ENCODE peak calls at places on chromosomes 13 and 19, in ten cellular contexts. One of them, this sample, is unnamed.

GRCh38 chr19:31707206-31707605 is 358.0 kb upstream of the TSHZ3 start:
- DNase-seq in tibial artery: no peak
- DNase-seq in neural progenitor cell: no peak
- DNase-seq in dorsolateral prefrontal cortex: no peak
- DNase-seq in pancreas: no peak
- DNase-seq in right atrium auricular region: no peak
- DNase-seq in AG10803: no peak
- DNase-seq in astrocyte: no peak
- DNase-seq in DND-41: no peak
- DNase-seq in heart left ventricle: no peak
- DNase-seq in this sample: no peak

GRCh38 chr19:5001547-5002131 is 32.7 kb downstream of the KDM4B start:
- DNase-seq in tibial artery: no peak
- DNase-seq in neural progenitor cell: peak; percentile 61
- DNase-seq in dorsolateral prefrontal cortex: no peak
- DNase-seq in pancreas: no peak
- DNase-seq in right atrium auricular region: no peak
- DNase-seq in AG10803: peak; percentile 88
- DNase-seq in astrocyte: peak; percentile 41
- DNase-seq in DND-41: peak; percentile 60
- DNase-seq in heart left ventricle: no peak
- DNase-seq in this sample: peak; percentile 40

GRCh38 chr13:59447846-59448620 is 715.7 kb downstream of the DIAPH3 start:
- DNase-seq in tibial artery: no peak
- DNase-seq in neural progenitor cell: peak; percentile 39
- DNase-seq in dorsolateral prefrontal cortex: no peak
- DNase-seq in pancreas: no peak
- DNase-seq in right atrium auricular region: no peak
- DNase-seq in AG10803: peak; percentile 71
- DNase-seq in astrocyte: peak; percentile 93
- DNase-seq in DND-41: no peak
- DNase-seq in heart left ventricle: no peak
- DNase-seq in this sample: no peak

GRCh38 chr13:105139048-105139379 is 1396.4 kb downstream of the EFNB2 start:
- DNase-seq in tibial artery: no peak
- DNase-seq in neural progenitor cell: no peak
- DNase-seq in dorsolateral prefrontal cortex: no peak
- DNase-seq in pancreas: no peak
- DNase-seq in right atrium auricular region: no peak
- DNase-seq in AG10803: no peak
- DNase-seq in astrocyte: no peak
- DNase-seq in DND-41: no peak
- DNase-seq in heart left ventricle: no peak
- DNase-seq in this sample: no peak

GRCh38 chr13:79782541-79783216 is 301.7 kb downstream of the NDFIP2 start:
- DNase-seq in tibial artery: no peak
- DNase-seq in neural progenitor cell: peak; percentile 93
- DNase-seq in dorsolateral prefrontal cortex: peak; percentile 37
- DNase-seq in pancreas: peak; percentile 51
- DNase-seq in right atrium auricular region: peak; percentile 70
- DNase-seq in AG10803: peak; percentile 10
- DNase-seq in astrocyte: peak; percentile 86
- DNase-seq in DND-41: no peak
- DNase-seq in heart left ventricle: peak; percentile 62
- DNase-seq in this sample: peak; percentile 69

GRCh38 chr13:40679586-40679985 is 13.1 kb upstream of the FOXO1 start:
- DNase-seq in tibial artery: no peak
- DNase-seq in neural progenitor cell: no peak
- DNase-seq in dorsolateral prefrontal cortex: no peak
- DNase-seq in pancreas: no peak
- DNase-seq in right atrium auricular region: no peak
- DNase-seq in AG10803: no peak
- DNase-seq in astrocyte: no peak
- DNase-seq in DND-41: no peak
- DNase-seq in heart left ventricle: no peak
- DNase-seq in this sample: no peak

GRCh38 chr13:48849515-48849914 is 126.2 kb upstream of the FNDC3A start:
- DNase-seq in tibial artery: no peak
- DNase-seq in neural progenitor cell: no peak
- DNase-seq in dorsolateral prefrontal cortex: no peak
- DNase-seq in pancreas: no peak
- DNase-seq in right atrium auricular region: no peak
- DNase-seq in AG10803: no peak
- DNase-seq in astrocyte: no peak
- DNase-seq in DND-41: no peak
- DNase-seq in heart left ventricle: no peak
- DNase-seq in this sample: no peak

GRCh38 chr13:101455863-101456262 is 3.4 kb downstream of the ITGBL1 start:
- DNase-seq in tibial artery: no peak
- DNase-seq in neural progenitor cell: no peak
- DNase-seq in dorsolateral prefrontal cortex: no peak
- DNase-seq in pancreas: no peak
- DNase-seq in right atrium auricular region: no peak
- DNase-seq in AG10803: peak; percentile 94
- DNase-seq in astrocyte: peak; percentile 97
- DNase-seq in DND-41: no peak
- DNase-seq in heart left ventricle: no peak
- DNase-seq in this sample: peak; percentile 93

GRCh38 chr19:36973021-36973843 is 57.1 kb downstream of the ZNF568 start:
- DNase-seq in tibial artery: peak; percentile 78
- DNase-seq in neural progenitor cell: no peak
- DNase-seq in dorsolateral prefrontal cortex: peak; percentile 91
- DNase-seq in pancreas: peak; percentile 89
- DNase-seq in right atrium auricular region: peak; percentile 81
- DNase-seq in AG10803: peak; percentile 69
- DNase-seq in astrocyte: peak; percentile 71
- DNase-seq in DND-41: peak; percentile 85
- DNase-seq in heart left ventricle: peak; percentile 89
- DNase-seq in this sample: peak; percentile 56

GRCh38 chr19:6204866-6205723 is 69.6 kb downstream of the ACSBG2 start:
- DNase-seq in tibial artery: no peak
- DNase-seq in neural progenitor cell: no peak
- DNase-seq in dorsolateral prefrontal cortex: no peak
- DNase-seq in pancreas: no peak
- DNase-seq in right atrium auricular region: no peak
- DNase-seq in AG10803: no peak
- DNase-seq in astrocyte: no peak
- DNase-seq in DND-41: no peak
- DNase-seq in heart left ventricle: no peak
- DNase-seq in this sample: no peak

GRCh38 chr13:112137144-112137543 is 70.2 kb downstream of the SOX1 start:
- DNase-seq in tibial artery: no peak
- DNase-seq in neural progenitor cell: no peak
- DNase-seq in dorsolateral prefrontal cortex: no peak
- DNase-seq in pancreas: no peak
- DNase-seq in right atrium auricular region: no peak
- DNase-seq in AG10803: no peak
- DNase-seq in astrocyte: no peak
- DNase-seq in DND-41: no peak
- DNase-seq in heart left ventricle: no peak
- DNase-seq in this sample: no peak

GRCh38 chr19:46745521-46746280 is at the start of gene FKRP:
- DNase-seq in tibial artery: no peak
- DNase-seq in neural progenitor cell: peak; percentile 69
- DNase-seq in dorsolateral prefrontal cortex: no peak
- DNase-seq in pancreas: peak; percentile 63
- DNase-seq in right atrium auricular region: no peak
- DNase-seq in AG10803: no peak
- DNase-seq in astrocyte: no peak
- DNase-seq in DND-41: peak; percentile 39
- DNase-seq in heart left ventricle: no peak
- DNase-seq in this sample: no peak

GRCh38 chr19:28235606-28236125 is 977.3 kb downstream of the UQCRFS1 start:
- DNase-seq in tibial artery: no peak
- DNase-seq in neural progenitor cell: no peak
- DNase-seq in dorsolateral prefrontal cortex: no peak
- DNase-seq in pancreas: no peak
- DNase-seq in right atrium auricular region: no peak
- DNase-seq in AG10803: no peak
- DNase-seq in astrocyte: no peak
- DNase-seq in DND-41: no peak
- DNase-seq in heart left ventricle: no peak
- DNase-seq in this sample: no peak

GRCh38 chr19:42433503-42434260 is 6.5 kb upstream of the LIPE start:
- DNase-seq in tibial artery: peak; percentile 66
- DNase-seq in neural progenitor cell: peak; percentile 88
- DNase-seq in dorsolateral prefrontal cortex: peak; percentile 27
- DNase-seq in pancreas: peak; percentile 91
- DNase-seq in right atrium auricular region: peak; percentile 79
- DNase-seq in AG10803: peak; percentile 32
- DNase-seq in astrocyte: no peak
- DNase-seq in DND-41: peak; percentile 39
- DNase-seq in heart left ventricle: peak; percentile 91
- DNase-seq in this sample: peak; percentile 34

GRCh38 chr19:48102870-48103751 is 7.5 kb downstream of the PLA2G4C start:
- DNase-seq in tibial artery: no peak
- DNase-seq in neural progenitor cell: peak; percentile 69
- DNase-seq in dorsolateral prefrontal cortex: no peak
- DNase-seq in pancreas: no peak
- DNase-seq in right atrium auricular region: no peak
- DNase-seq in AG10803: peak; percentile 52
- DNase-seq in astrocyte: peak; percentile 59
- DNase-seq in DND-41: peak; percentile 37
- DNase-seq in heart left ventricle: no peak
- DNase-seq in this sample: peak; percentile 54

GRCh38 chr19:628168-628567 is 5.2 kb downstream of the POLRMT start:
- DNase-seq in tibial artery: no peak
- DNase-seq in neural progenitor cell: peak; percentile 41
- DNase-seq in dorsolateral prefrontal cortex: no peak
- DNase-seq in pancreas: no peak
- DNase-seq in right atrium auricular region: no peak
- DNase-seq in AG10803: no peak
- DNase-seq in astrocyte: no peak
- DNase-seq in DND-41: peak; percentile 40
- DNase-seq in heart left ventricle: no peak
- DNase-seq in this sample: no peak

DNA sequence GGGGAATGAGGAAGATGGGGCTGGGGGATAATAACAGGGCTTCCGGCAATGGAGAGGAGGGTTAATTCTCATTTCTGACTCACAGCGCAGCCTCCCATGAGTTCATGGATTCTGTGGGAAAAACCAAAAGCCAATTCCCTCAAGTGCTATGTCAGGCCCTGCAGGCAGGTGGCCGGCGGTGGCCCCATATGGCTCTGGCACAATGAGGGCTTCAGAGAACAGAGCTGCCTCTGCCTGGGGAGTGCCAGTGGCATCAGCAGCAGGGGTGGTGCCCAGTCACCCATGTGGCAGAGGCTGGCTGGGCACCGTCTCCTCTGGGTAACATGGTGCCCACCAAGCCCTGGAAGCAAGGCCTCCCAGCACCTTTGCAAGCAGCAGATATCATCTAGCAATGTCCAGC is 69.1 kb downstream of the ALOX5AP start:
- DNase-seq in tibial artery: no peak
- DNase-seq in neural progenitor cell: no peak
- DNase-seq in dorsolateral prefrontal cortex: no peak
- DNase-seq in pancreas: peak; percentile 28
- DNase-seq in right atrium auricular region: peak; percentile 50
- DNase-seq in AG10803: no peak
- DNase-seq in astrocyte: no peak
- DNase-seq in DND-41: no peak
- DNase-seq in heart left ventricle: no peak
- DNase-seq in this sample: no peak
- TF ChIP-seq CTCF in tibial artery: no peak
- TF ChIP-seq CTCF in neural progenitor cell: no peak
- TF ChIP-seq CTCF in dorsolateral prefrontal cortex: peak; percentile 4
- TF ChIP-seq CTCF in pancreas: no peak
- TF ChIP-seq CTCF in right atrium auricular region: no peak
- TF ChIP-seq CTCF in AG10803: no peak
- TF ChIP-seq CTCF in astrocyte: no peak
- TF ChIP-seq CTCF in DND-41: no peak
- TF ChIP-seq CTCF in heart left ventricle: no peak
- TF ChIP-seq CTCF in this sample: peak; percentile 13

DNA sequence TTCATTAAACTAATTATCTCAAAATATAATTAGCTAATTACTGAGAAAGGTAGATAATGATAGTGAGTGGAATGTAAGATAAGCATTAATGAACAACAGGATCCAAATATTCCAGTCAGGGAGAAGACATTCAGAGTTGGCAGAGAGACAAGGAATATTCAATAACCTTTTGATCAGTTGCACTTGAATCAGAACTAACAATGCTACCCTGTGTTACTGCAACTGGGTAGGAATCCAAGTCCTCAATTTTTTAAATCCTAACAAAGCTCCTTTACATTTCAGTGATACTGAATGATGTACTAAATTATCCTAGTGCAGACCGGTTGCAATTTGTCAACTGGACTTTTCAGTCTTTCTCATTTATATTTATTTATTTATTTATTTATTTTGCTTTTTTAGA is 107.1 kb upstream of the MIR17HG start:
- DNase-seq in tibial artery: no peak
- DNase-seq in neural progenitor cell: no peak
- DNase-seq in dorsolateral prefrontal cortex: no peak
- DNase-seq in pancreas: no peak
- DNase-seq in right atrium auricular region: no peak
- DNase-seq in AG10803: no peak
- DNase-seq in astrocyte: no peak
- DNase-seq in DND-41: no peak
- DNase-seq in heart left ventricle: no peak
- DNase-seq in this sample: no peak
- H3K4me3 ChIP-seq in tibial artery: no peak overlapping the region
- H3K4me3 ChIP-seq in neural progenitor cell: no peak overlapping the region
- H3K4me3 ChIP-seq in dorsolateral prefrontal cortex: no peak overlapping the region
- H3K4me3 ChIP-seq in pancreas: no peak overlapping the region
- H3K4me3 ChIP-seq in right atrium auricular region: no peak overlapping the region
- H3K4me3 ChIP-seq in AG10803: no peak overlapping the region
- H3K4me3 ChIP-seq in astrocyte: no peak overlapping the region
- H3K4me3 ChIP-seq in DND-41: no peak overlapping the region
- H3K4me3 ChIP-seq in heart left ventricle: no peak overlapping the region
- H3K4me3 ChIP-seq in this sample: no peak overlapping the region

GRCh38 chr13:88602786-88603777 is 931.9 kb downstream of the SLITRK5 start:
- DNase-seq in tibial artery: no peak
- DNase-seq in neural progenitor cell: no peak
- DNase-seq in dorsolateral prefrontal cortex: no peak
- DNase-seq in pancreas: no peak
- DNase-seq in right atrium auricular region: no peak
- DNase-seq in AG10803: no peak
- DNase-seq in astrocyte: no peak
- DNase-seq in DND-41: no peak
- DNase-seq in heart left ventricle: no peak
- DNase-seq in this sample: peak; percentile 75
- TF ChIP-seq CTCF in tibial artery: no peak
- TF ChIP-seq CTCF in neural progenitor cell: no peak
- TF ChIP-seq CTCF in dorsolateral prefrontal cortex: no peak
- TF ChIP-seq CTCF in pancreas: no peak
- TF ChIP-seq CTCF in right atrium auricular region: no peak
- TF ChIP-seq CTCF in AG10803: no peak
- TF ChIP-seq CTCF in astrocyte: no peak
- TF ChIP-seq CTCF in DND-41: no peak
- TF ChIP-seq CTCF in heart left ventricle: no peak
- TF ChIP-seq CTCF in this sample: no peak

DNA sequence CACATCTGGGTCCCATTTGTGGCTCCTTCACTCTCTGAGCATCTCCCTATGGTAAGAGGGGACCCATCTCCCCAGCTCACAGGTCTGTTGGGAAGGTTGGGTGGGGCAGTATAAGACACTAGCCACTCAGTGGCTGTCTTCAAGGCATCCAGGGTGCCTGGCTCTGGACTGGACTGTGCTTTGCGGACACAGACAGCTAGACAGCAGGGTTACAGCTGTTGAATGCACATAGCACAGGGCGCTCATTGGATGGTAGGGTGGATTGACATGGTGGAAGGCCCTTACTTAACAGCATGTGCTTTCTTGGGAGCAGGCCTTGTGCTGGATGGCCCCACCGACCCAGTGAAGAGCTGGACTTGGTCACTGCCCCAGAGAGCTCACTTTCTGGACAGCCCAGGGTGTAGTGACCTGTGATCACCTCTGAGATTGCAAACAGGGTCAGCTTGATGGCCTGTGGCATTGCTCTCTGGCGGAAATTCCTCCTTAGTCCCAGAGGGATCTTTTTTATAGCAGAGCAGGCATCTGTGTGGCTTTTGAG is 1.9 kb downstream of the ZNF444 start:
- DNase-seq in tibial artery: no peak
- DNase-seq in neural progenitor cell: no peak
- DNase-seq in dorsolateral prefrontal cortex: no peak
- DNase-seq in pancreas: no peak
- DNase-seq in right atrium auricular region: no peak
- DNase-seq in AG10803: no peak
- DNase-seq in astrocyte: no peak
- DNase-seq in DND-41: no peak
- DNase-seq in heart left ventricle: no peak
- DNase-seq in this sample: no peak
- H3K4me3 ChIP-seq in tibial artery: no peak overlapping the region
- H3K4me3 ChIP-seq in neural progenitor cell: no peak overlapping the region
- H3K4me3 ChIP-seq in dorsolateral prefrontal cortex: no peak overlapping the region
- H3K4me3 ChIP-seq in pancreas: no peak overlapping the region
- H3K4me3 ChIP-seq in right atrium auricular region: no peak overlapping the region
- H3K4me3 ChIP-seq in AG10803: no peak overlapping the region
- H3K4me3 ChIP-seq in astrocyte: no peak overlapping the region
- H3K4me3 ChIP-seq in DND-41: no peak overlapping the region
- H3K4me3 ChIP-seq in heart left ventricle: no peak overlapping the region
- H3K4me3 ChIP-seq in this sample: no peak overlapping the region